ENCODE peak calls at places on chromosomes 16 and 17, in four cellular contexts. One of them, this sample, is unnamed.

GRCh38 chr17:9294661-9295210 is 273.4 kb downstream of the NTN1 start:
- DNase-seq in breast epithelium: no peak
- DNase-seq in fibroblast of pulmonary artery: no peak
- DNase-seq in HCT116: no peak
- DNase-seq in this sample: no peak

GRCh38 chr17:30831257-30831656 is 509 bp upstream of the ATAD5 start:
- DNase-seq in breast epithelium: no peak
- DNase-seq in fibroblast of pulmonary artery: peak; percentile 25
- DNase-seq in HCT116: no peak
- DNase-seq in this sample: peak; percentile 9

GRCh38 chr16:15466886-15467781 is 32.7 kb downstream of the BMERB1 start:
- DNase-seq in breast epithelium: no peak
- DNase-seq in fibroblast of pulmonary artery: peak; percentile 38
- DNase-seq in HCT116: no peak
- DNase-seq in this sample: peak; percentile 46

GRCh38 chr17:17749921-17750320 is 68.7 kb downstream of the RAI1 start:
- DNase-seq in breast epithelium: no peak
- DNase-seq in fibroblast of pulmonary artery: peak; percentile 57
- DNase-seq in HCT116: peak; percentile 42
- DNase-seq in this sample: peak; percentile 75

GRCh38 chr17:32976131-32976530 is 15.5 kb upstream of the SPACA3 start:
- DNase-seq in breast epithelium: no peak
- DNase-seq in fibroblast of pulmonary artery: no peak
- DNase-seq in HCT116: no peak
- DNase-seq in this sample: no peak

GRCh38 chr17:48192321-48192731 is 84.8 kb downstream of the SNX11 start:
- DNase-seq in breast epithelium: no peak
- DNase-seq in fibroblast of pulmonary artery: no peak
- DNase-seq in HCT116: no peak
- DNase-seq in this sample: no peak

GRCh38 chr17:73311781-73312641 is at the start of gene CDC42EP4:
- DNase-seq in breast epithelium: peak; percentile 96
- DNase-seq in fibroblast of pulmonary artery: peak; percentile 94
- DNase-seq in HCT116: peak; percentile 89
- DNase-seq in this sample: peak; percentile 96

GRCh38 chr17:63538693-63539595 is 11.3 kb upstream of the DCAF7 start:
- DNase-seq in breast epithelium: no peak
- DNase-seq in fibroblast of pulmonary artery: no peak
- DNase-seq in HCT116: no peak
- DNase-seq in this sample: no peak

GRCh38 chr16:26987631-26988030 is 79.1 kb upstream of the C16orf82 start:
- DNase-seq in breast epithelium: no peak
- DNase-seq in fibroblast of pulmonary artery: peak; percentile 51
- DNase-seq in HCT116: no peak
- DNase-seq in this sample: no peak

GRCh38 chr16:86930001-86930400 is 351.7 kb downstream of the FOXL1 start:
- DNase-seq in breast epithelium: no peak
- DNase-seq in fibroblast of pulmonary artery: no peak
- DNase-seq in HCT116: no peak
- DNase-seq in this sample: no peak

GRCh38 chr17:75344664-75345063 is 55.4 kb upstream of the SLC25A19 start:
- DNase-seq in breast epithelium: no peak
- DNase-seq in fibroblast of pulmonary artery: no peak
- DNase-seq in HCT116: no peak
- DNase-seq in this sample: no peak

DNA sequence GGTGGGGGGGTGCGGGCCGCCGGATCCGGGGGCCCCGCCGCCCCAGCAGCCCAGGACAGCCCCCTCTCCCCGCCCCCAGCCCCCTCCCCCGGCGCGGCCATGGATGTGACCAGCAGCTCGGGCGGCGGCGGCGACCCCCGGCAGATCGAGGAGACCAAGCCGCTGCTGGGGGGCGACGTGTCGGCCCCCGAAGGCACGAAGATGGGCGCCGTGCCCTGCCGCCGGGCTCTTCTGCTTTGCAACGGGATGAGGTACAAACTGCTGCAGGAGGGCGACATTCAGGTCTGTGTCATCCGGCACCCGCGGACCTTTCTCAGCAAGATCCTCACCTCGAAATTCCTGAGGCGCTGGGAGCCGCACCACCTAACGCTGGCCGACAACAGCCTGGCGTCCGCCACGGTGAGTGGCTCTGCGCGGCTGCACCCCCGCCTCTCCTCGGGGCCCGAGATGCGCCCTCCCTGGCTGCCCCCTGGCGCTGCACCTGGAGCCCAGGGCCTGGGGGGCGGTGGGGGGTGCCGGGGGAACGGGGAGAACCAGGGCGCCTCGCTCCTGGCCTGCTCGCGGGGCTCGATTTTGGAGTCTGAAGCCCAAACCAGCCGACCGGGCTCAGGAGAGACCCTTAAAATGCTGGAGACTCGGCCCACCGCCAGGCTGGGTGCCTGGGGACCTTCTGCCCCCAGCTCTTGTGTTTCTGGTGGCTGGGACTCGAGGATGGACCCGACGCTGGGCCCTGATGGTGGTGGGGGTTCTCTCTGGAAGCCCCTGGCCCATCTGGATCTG is 725 bp downstream of the CMIP start:
- DNase-seq in breast epithelium: no peak
- DNase-seq in fibroblast of pulmonary artery: no peak
- DNase-seq in HCT116: no peak
- DNase-seq in this sample: peak; percentile 51
- TF ChIP-seq CTCF in breast epithelium: no peak
- TF ChIP-seq CTCF in fibroblast of pulmonary artery: no peak
- TF ChIP-seq CTCF in HCT116: no peak
- TF ChIP-seq CTCF in this sample: no peak

DNA sequence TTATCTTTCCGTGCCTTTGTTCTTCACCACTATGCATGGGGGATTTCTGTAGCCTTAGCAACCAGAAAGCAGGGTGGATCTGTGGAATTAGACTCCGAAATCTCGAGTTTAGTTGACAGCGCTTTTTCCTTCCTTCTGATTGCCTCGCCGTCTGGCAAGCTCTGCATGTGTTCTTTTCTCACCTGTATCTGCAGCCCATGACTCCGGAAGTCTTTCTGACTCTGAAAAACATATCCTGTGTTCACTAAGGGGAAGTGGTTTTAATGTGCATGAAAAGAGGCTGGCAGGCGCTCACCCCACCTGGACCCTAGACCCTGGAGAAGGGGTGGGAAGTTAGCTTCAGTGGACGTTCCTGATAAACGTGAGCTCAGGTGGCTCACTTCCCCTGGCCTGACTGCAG is 158.5 kb downstream of the RPTOR start:
- DNase-seq in breast epithelium: no peak
- DNase-seq in fibroblast of pulmonary artery: no peak
- DNase-seq in HCT116: no peak
- DNase-seq in this sample: no peak
- H3K4me3 ChIP-seq in breast epithelium: no peak overlapping the region
- H3K4me3 ChIP-seq in fibroblast of pulmonary artery: no peak overlapping the region
- H3K4me3 ChIP-seq in HCT116: no peak overlapping the region
- H3K4me3 ChIP-seq in this sample: no peak overlapping the region

GRCh38 chr17:49365667-49366066 is 3.6 kb upstream of the ZNF652 start:
- DNase-seq in breast epithelium: no peak
- DNase-seq in fibroblast of pulmonary artery: peak; percentile 30
- DNase-seq in HCT116: peak; percentile 65
- DNase-seq in this sample: peak; percentile 35
- TF ChIP-seq CTCF in breast epithelium: peak; percentile 8
- TF ChIP-seq CTCF in fibroblast of pulmonary artery: peak; percentile 14
- TF ChIP-seq CTCF in HCT116: peak; percentile 26
- TF ChIP-seq CTCF in this sample: peak; percentile 34

GRCh38 chr17:29002811-29003210 is 3.0 kb downstream of the SEZ6 start:
- DNase-seq in breast epithelium: no peak
- DNase-seq in fibroblast of pulmonary artery: no peak
- DNase-seq in HCT116: no peak
- DNase-seq in this sample: no peak
- H3K4me3 ChIP-seq in breast epithelium: no peak overlapping the region
- H3K4me3 ChIP-seq in fibroblast of pulmonary artery: no peak overlapping the region
- H3K4me3 ChIP-seq in HCT116: no peak overlapping the region
- H3K4me3 ChIP-seq in this sample: no peak overlapping the region

GRCh38 chr16:84391151-84391873 is 23.0 kb downstream of the ATP2C2 start:
- DNase-seq in breast epithelium: peak; percentile 51
- DNase-seq in fibroblast of pulmonary artery: peak; percentile 29
- DNase-seq in HCT116: no peak
- DNase-seq in this sample: peak; percentile 67

GRCh38 chr16:84396537-84397008 is 28.2 kb downstream of the ATP2C2 start:
- DNase-seq in breast epithelium: no peak
- DNase-seq in fibroblast of pulmonary artery: no peak
- DNase-seq in HCT116: no peak
- DNase-seq in this sample: peak; percentile 90

GRCh38 chr16:84397090-84397489 is 28.8 kb downstream of the ATP2C2 start:
- DNase-seq in breast epithelium: no peak
- DNase-seq in fibroblast of pulmonary artery: no peak
- DNase-seq in HCT116: no peak
- DNase-seq in this sample: no peak
- TF ChIP-seq CTCF in breast epithelium: no peak
- TF ChIP-seq CTCF in fibroblast of pulmonary artery: peak; percentile 23
- TF ChIP-seq CTCF in HCT116: no peak
- TF ChIP-seq CTCF in this sample: peak; percentile 35

DNA sequence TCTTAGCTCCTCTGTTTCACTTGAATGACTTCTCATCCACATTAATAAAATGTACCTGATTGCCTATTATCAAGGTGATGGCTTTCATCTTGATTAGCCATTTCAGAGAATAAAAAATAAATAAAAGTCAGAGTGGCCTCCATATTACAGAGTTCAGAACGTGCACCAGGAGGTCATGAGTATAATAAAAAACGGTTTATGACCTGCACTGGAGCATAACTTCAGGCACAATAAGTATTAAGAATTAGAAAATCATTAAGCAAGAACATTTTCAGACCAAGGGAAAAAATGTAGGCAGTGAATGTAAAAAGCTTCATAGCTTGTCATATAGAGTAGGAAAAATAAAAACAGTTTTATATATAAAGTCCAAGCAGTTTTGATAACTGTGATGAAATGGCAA is 11.4 kb downstream of the METTL9 start:
- DNase-seq in breast epithelium: no peak
- DNase-seq in fibroblast of pulmonary artery: no peak
- DNase-seq in HCT116: no peak
- DNase-seq in this sample: no peak
- H3K4me3 ChIP-seq in breast epithelium: no peak overlapping the region
- H3K4me3 ChIP-seq in fibroblast of pulmonary artery: no peak overlapping the region
- H3K4me3 ChIP-seq in HCT116: no peak overlapping the region
- H3K4me3 ChIP-seq in this sample: no peak overlapping the region

GRCh38 chr17:46193626-46194392 is 580 bp upstream of the KANSL1 start:
- DNase-seq in breast epithelium: peak; percentile 92
- DNase-seq in fibroblast of pulmonary artery: peak; percentile 96
- DNase-seq in HCT116: peak; percentile 89
- DNase-seq in this sample: peak; percentile 98
- TF ChIP-seq CTCF in breast epithelium: peak; percentile 56
- TF ChIP-seq CTCF in fibroblast of pulmonary artery: no peak
- TF ChIP-seq CTCF in HCT116: peak; percentile 40
- TF ChIP-seq CTCF in this sample: peak; percentile 11

GRCh38 chr16:68259421-68259820 is 4.9 kb upstream of the SLC7A6 start:
- DNase-seq in breast epithelium: no peak
- DNase-seq in fibroblast of pulmonary artery: no peak
- DNase-seq in HCT116: no peak
- DNase-seq in this sample: no peak

GRCh38 chr16:68257906-68258800 is 6.2 kb upstream of the SLC7A6 start:
- DNase-seq in breast epithelium: no peak
- DNase-seq in fibroblast of pulmonary artery: peak; percentile 33
- DNase-seq in HCT116: no peak
- DNase-seq in this sample: peak; percentile 59

GRCh38 chr16:68255712-68256111 is 8.6 kb upstream of the SLC7A6 start:
- DNase-seq in breast epithelium: no peak
- DNase-seq in fibroblast of pulmonary artery: no peak
- DNase-seq in HCT116: no peak
- DNase-seq in this sample: no peak

GRCh38 chr16:68259007-68259406 is 5.3 kb upstream of the SLC7A6 start:
- DNase-seq in breast epithelium: no peak
- DNase-seq in fibroblast of pulmonary artery: no peak
- DNase-seq in HCT116: no peak
- DNase-seq in this sample: no peak

DNA sequence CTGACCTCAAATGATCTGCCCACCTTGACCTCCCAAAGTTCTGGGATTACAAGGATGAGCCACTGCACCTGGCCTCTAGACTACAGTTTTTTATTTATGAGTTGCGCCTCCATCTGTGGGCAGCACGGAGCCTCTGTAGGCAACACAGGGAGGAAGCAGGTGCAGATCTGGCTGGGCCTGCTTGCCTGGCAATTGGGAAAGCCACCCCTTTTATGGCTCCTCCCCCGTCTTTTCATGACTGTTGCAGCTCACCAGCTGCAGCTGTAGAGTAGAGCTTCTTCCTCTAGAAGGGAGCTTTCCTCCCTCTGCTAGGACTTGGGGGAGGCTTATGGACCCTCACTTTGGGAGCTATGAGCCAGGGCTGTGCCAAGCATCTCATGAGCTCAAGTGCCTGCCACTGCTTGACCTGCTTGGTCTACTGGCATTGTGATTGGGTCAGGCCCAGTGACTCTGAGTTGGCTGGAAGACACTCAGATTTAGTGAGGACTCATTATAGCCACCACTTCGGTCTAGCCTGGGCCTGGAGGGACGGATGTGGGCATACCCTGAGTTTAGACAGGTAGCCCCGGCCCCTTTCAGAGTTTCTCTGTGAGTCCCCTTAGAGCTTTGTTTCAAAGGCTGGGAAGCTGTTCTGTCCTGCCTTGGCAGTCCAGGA is 6.9 kb upstream of the SLC7A6 start:
- DNase-seq in breast epithelium: no peak
- DNase-seq in fibroblast of pulmonary artery: no peak
- DNase-seq in HCT116: no peak
- DNase-seq in this sample: peak; percentile 68
- H3K4me3 ChIP-seq in breast epithelium: no peak overlapping the region
- H3K4me3 ChIP-seq in fibroblast of pulmonary artery: no peak overlapping the region
- H3K4me3 ChIP-seq in HCT116: no peak overlapping the region
- H3K4me3 ChIP-seq in this sample: no peak overlapping the region